ENCODE peak calls at places on chromosomes 7 and 10, in five cellular contexts. X is SK-N-SH; F is WTC11; B is NK-92 treated with Interleukin-12 subunit alpha and Interleukin-12 subunit beta, amount 100 ng/mL, for 24 hours; S is GM06990. C is an unnamed sample.

GRCh38 chr10:116183733-116184447 is 89.1 kb downstream of the GFRA1 start:
- DNase-seq in S (no peak), B (no peak), F (peak), X (peak), C (peak)

GRCh38 chr7:27172823-27173411 is 1.2 kb downstream of the HOXA10 start:
- DNase-seq in B (peak), F (no peak), X (peak), S (no peak), C (peak)

GRCh38 chr7:130903358-130903974 is 169.5 kb upstream of the KLF14 start:
- DNase-seq in X (no peak), B (no peak), S (no peak), F (no peak), C (no peak)

GRCh38 chr10:17178006-17178405 is 23.5 kb downstream of the TRDMT1 start:
- DNase-seq in B (no peak), S (no peak), F (no peak), X (no peak), C (no peak)

GRCh38 chr7:27175005-27175625 is 995 bp upstream of the HOXA10 start:
- DNase-seq in X (no peak), B (no peak), F (no peak), S (no peak), C (no peak)

GRCh38 chr7:33334349-33334748 is 205.0 kb downstream of the BBS9 start:
- DNase-seq in X (peak), B (no peak), S (no peak), F (no peak), C (peak)

GRCh38 chr10:561721-562120 is 127.7 kb downstream of the DIP2C start:
- DNase-seq in F (no peak), B (no peak), X (no peak), S (no peak), C (no peak)

GRCh38 chr10:47336387-47337134 is 11.6 kb upstream of the RBP3 start:
- DNase-seq in F (no peak), B (no peak), X (no peak), S (no peak), C (no peak)

GRCh38 chr10:71396084-71396713 is 521 bp upstream of the CDH23 start:
- DNase-seq in F (peak), S (peak), X (peak), B (no peak), C (peak)

GRCh38 chr7:31478744-31479143 is 35.1 kb upstream of the ITPRID1 start:
- DNase-seq in S (peak), F (no peak), X (no peak), B (no peak), C (no peak)

GRCh38 chr7:29299986-29300609 is 105.5 kb downstream of the CHN2 start:
- DNase-seq in X (no peak), F (no peak), B (no peak), S (no peak), C (no peak)

GRCh38 chr7:128732521-128733277 is 6.5 kb upstream of the CALU start:
- DNase-seq in B (no peak), X (peak), S (no peak), F (no peak), C (no peak)

GRCh38 chr10:12503311-12503710 is 154.0 kb downstream of the CAMK1D start:
- DNase-seq in F (no peak), S (no peak), B (no peak), X (no peak), C (no peak)

GRCh38 chr7:140033779-140034363 is 28.9 kb downstream of the PARP12 start:
- DNase-seq in X (no peak), S (no peak), F (no peak), B (no peak), C (no peak)

GRCh38 chr7:2517004-2517403 is 2.6 kb upstream of the LFNG start:
- DNase-seq in F (no peak), S (no peak), B (no peak), X (no peak), C (peak)

GRCh38 chr10:72702868-72703581 is 11.1 kb downstream of the MCU start:
- DNase-seq in S (peak), F (no peak), B (no peak), X (no peak), C (no peak)

GRCh38 chr10:48579251-48579960 is 25.5 kb downstream of the ARHGAP22 start:
- DNase-seq in S (no peak), B (no peak), X (peak), F (no peak), C (no peak)

GRCh38 chr7:128888756-128889095 is 21.8 kb downstream of the KCP start:
- DNase-seq in F (no peak), S (no peak), B (no peak), X (no peak), C (no peak)

GRCh38 chr7:55971045-55971444 is 6.7 kb downstream of the NIPSNAP2 start:
- DNase-seq in S (no peak), B (no peak), F (no peak), X (no peak), C (no peak)

GRCh38 chr10:124161212-124162000 is 68.0 kb upstream of the CHST15 start:
- DNase-seq in B (no peak), S (no peak), X (no peak), F (no peak), C (no peak)

GRCh38 chr10:82737556-82737955 is 862.6 kb downstream of the NRG3 start:
- DNase-seq in B (no peak), S (no peak), X (no peak), F (peak), C (peak)

GRCh38 chr7:70668606-70669358 is 463.2 kb upstream of the GALNT17 start:
- DNase-seq in X (no peak), S (no peak), F (no peak), B (no peak), C (no peak)

GRCh38 chr10:102773986-102774385 is 30.2 kb downstream of the WBP1L start:
- DNase-seq in S (no peak), B (no peak), X (no peak), F (no peak), C (no peak)

GRCh38 chr7:117405519-117405918 is 21.8 kb downstream of the ASZ1 start:
- DNase-seq in F (no peak), S (no peak), X (no peak), B (no peak), C (peak)

GRCh38 chr7:35736725-35737124 is 41.8 kb upstream of the HERPUD2 start:
- DNase-seq in X (no peak), F (no peak), S (no peak), B (no peak), C (no peak)

GRCh38 chr7:144738708-144739314 is 97.0 kb downstream of the TPK1 start:
- DNase-seq in B (no peak), F (no peak), X (peak), S (no peak), C (peak)

GRCh38 chr10:11170993-11171416 is 153.3 kb downstream of the CELF2 start:
- DNase-seq in X (no peak), B (no peak), F (no peak), S (no peak), C (no peak)

GRCh38 chr10:103765981-103766380 is 89.4 kb downstream of the SH3PXD2A start:
- DNase-seq in B (no peak), F (no peak), S (no peak), X (no peak), C (no peak)

GRCh38 chr7:16651391-16652254 is 5.6 kb downstream of the BZW2 start:
- DNase-seq in F (no peak), S (no peak), B (no peak), X (no peak), C (no peak)

GRCh38 chr10:19892677-19893076 is 76.4 kb downstream of the PLXDC2 start:
- DNase-seq in S (no peak), X (no peak), B (no peak), F (no peak), C (no peak)

GRCh38 chr10:123608047-123608446 is 58.1 kb upstream of the GPR26 start:
- DNase-seq in X (no peak), F (no peak), B (no peak), S (no peak), C (no peak)

GRCh38 chr7:24609059-24609458 is 35.8 kb downstream of the PALS2 start:
- DNase-seq in F (peak), X (no peak), B (no peak), S (no peak), C (no peak)

GRCh38 chr10:6319119-6319518 is 116.4 kb downstream of the PFKFB3 start:
- DNase-seq in X (no peak), S (no peak), B (no peak), F (no peak), C (no peak)

GRCh38 chr7:123789200-123789784 is 40.5 kb upstream of the WASL start:
- DNase-seq in B (no peak), X (no peak), S (no peak), F (no peak), C (no peak)